ENCODE peak calls at places on chromosome 2, in eight cellular contexts. W is effector CD8-positive, alpha-beta T cell; U is stimulated activated CD4-positive, alpha-beta T cell treated with anti-CD3 and anti-CD28 coated beads, TNF-alpha, amount 100 ng/mL, for 1 hour; B is HEK293T; Z is C1 segment of cervical spinal cord; Y is aorta; J is activated CD4-positive, alpha-beta T cell treated with anti-CD3 and anti-CD28 coated beads for 4 hours; X is thyroid gland. L is an unnamed sample.

GRCh38 chr2:98382086-98382485 is 35.8 kb downstream of the CNGA3 start:
- DNase-seq in W (no peak), U (no peak), B (no peak), Z (no peak), Y (no peak), J (no peak), X (no peak), L (no peak)

GRCh38 chr2:208545398-208546042 is 138.9 kb downstream of the PTH2R start:
- DNase-seq in W (no peak), U (no peak), B (no peak), Z (no peak), Y (no peak), J (no peak), X (no peak), L (no peak)

GRCh38 chr2:42048318-42049251 is 764 bp downstream of the PKDCC start:
- DNase-seq in W (no peak), U (no peak), B (peak), Z (no peak), Y (no peak), J (no peak), X (peak), L (no peak)

GRCh38 chr2:219484343-219485200 is 14.1 kb upstream of the GMPPA start:
- DNase-seq in W (no peak), U (no peak), B (no peak), Z (no peak), Y (no peak), J (no peak), X (no peak), L (no peak)

GRCh38 chr2:137316075-137316474 is 550.7 kb downstream of the THSD7B start:
- DNase-seq in W (no peak), U (no peak), B (no peak), Z (no peak), Y (no peak), J (no peak), X (no peak), L (no peak)

GRCh38 chr2:143158098-143158497 is 28.9 kb downstream of the ARHGAP15 start:
- DNase-seq in W (no peak), U (no peak), B (no peak), Z (no peak), Y (no peak), J (no peak), X (no peak), L (no peak)

GRCh38 chr2:217729426-217730058 is 273.3 kb downstream of the TNS1 start:
- DNase-seq in W (no peak), U (no peak), B (no peak), Z (no peak), Y (no peak), J (no peak), X (no peak), L (no peak)

GRCh38 chr2:114714316-114714715 is 271.9 kb downstream of the DPP10 start:
- DNase-seq in W (no peak), U (no peak), B (no peak), Z (no peak), Y (no peak), J (no peak), X (no peak), L (no peak)

GRCh38 chr2:67631474-67631873 is 234.3 kb downstream of the ETAA1 start:
- DNase-seq in W (no peak), U (no peak), B (no peak), Z (no peak), Y (no peak), J (no peak), X (no peak), L (no peak)

GRCh38 chr2:174730530-174731018 is 33.7 kb downstream of the CHRNA1 start:
- DNase-seq in W (no peak), U (no peak), B (no peak), Z (no peak), Y (no peak), J (no peak), X (no peak), L (no peak)

GRCh38 chr2:126862730-126863129 is 36.0 kb upstream of the TEX51 start:
- DNase-seq in W (no peak), U (no peak), B (no peak), Z (no peak), Y (no peak), J (no peak), X (no peak), L (no peak)

GRCh38 chr2:177598321-177598922 is 205.8 kb downstream of the AGPS start:
- DNase-seq in W (no peak), U (no peak), B (peak), Z (no peak), Y (no peak), J (no peak), X (no peak), L (no peak)

GRCh38 chr2:219570194-219570923 is 980 bp downstream of the OBSL1 start:
- DNase-seq in W (no peak), U (no peak), B (peak), Z (no peak), Y (peak), J (no peak), X (peak), L (no peak)

GRCh38 chr2:157835425-157835824 is 40.7 kb downstream of the ACVR1 start:
- DNase-seq in W (no peak), U (no peak), B (no peak), Z (no peak), Y (no peak), J (no peak), X (no peak), L (no peak)

GRCh38 chr2:70935468-70936164 is at the start of gene ATP6V1B1:
- DNase-seq in W (no peak), U (no peak), B (no peak), Z (no peak), Y (no peak), J (no peak), X (no peak), L (no peak)

GRCh38 chr2:179655627-179656026 is 205.8 kb downstream of the ZNF385B start:
- DNase-seq in W (no peak), U (no peak), B (no peak), Z (no peak), Y (no peak), J (no peak), X (no peak), L (no peak)

GRCh38 chr2:235506291-235506996 is 12.6 kb downstream of the AGAP1 start:
- DNase-seq in W (no peak), U (no peak), B (no peak), Z (no peak), Y (peak), J (no peak), X (no peak), L (no peak)